ENCODE peak calls at places on chromosome 11, in ten cellular contexts. F is colonic mucosa, W is prostate gland, S is AG04450, U is endodermal cell, J is body of pancreas, M is PC-9, B is fibroblast of lung, Z is brain microvascular endothelial cell, A is lower lobe of right lung. C is an unnamed sample.

GRCh38 chr11:18277560-18278271 is 11.7 kb downstream of the SAA1 start:
- DNase-seq in F (no peak), W (no peak), S (no peak), U (no peak), J (peak; percentile 54), M (no peak), B (no peak), Z (no peak), A (no peak), C (no peak)

GRCh38 chr11:19956228-19956627 is 204.0 kb downstream of the DBX1 start:
- DNase-seq in F (no peak), W (no peak), S (no peak), U (no peak), J (peak; percentile 70), M (no peak), B (peak; percentile 41), Z (no peak), A (no peak), C (no peak)

GRCh38 chr11:96218013-96218412 is 125.0 kb downstream of the MAML2 start:
- DNase-seq in F (no peak), W (no peak), S (no peak), U (no peak), J (no peak), M (no peak), B (peak; percentile 73), Z (no peak), A (no peak), C (no peak)

GRCh38 chr11:1073261-1073724 is 1.4 kb upstream of the MUC2 start:
- DNase-seq in F (peak; percentile 86), W (peak; percentile 79), S (no peak), U (no peak), J (peak; percentile 87), M (peak; percentile 65), B (peak; percentile 53), Z (peak; percentile 17), A (peak; percentile 75), C (no peak)

GRCh38 chr11:77140231-77140959 is 12.3 kb downstream of the MYO7A start:
- DNase-seq in F (no peak), W (no peak), S (no peak), U (peak; percentile 87), J (peak; percentile 55), M (no peak), B (peak; percentile 38), Z (no peak), A (peak; percentile 37), C (no peak)

GRCh38 chr11:19711911-19712280 is 741 bp upstream of the NAV2 start:
- DNase-seq in F (peak; percentile 45), W (peak; percentile 45), S (no peak), U (peak; percentile 81), J (no peak), M (no peak), B (no peak), Z (no peak), A (peak; percentile 58), C (no peak)

GRCh38 chr11:44950036-44950624 is 553 bp downstream of the TP53I11 start:
- DNase-seq in F (peak; percentile 64), W (peak; percentile 39), S (no peak), U (peak; percentile 85), J (no peak), M (no peak), B (no peak), Z (no peak), A (peak; percentile 65), C (no peak)

GRCh38 chr11:1472180-1473005 is 14.2 kb downstream of the MOB2 start:
- DNase-seq in F (no peak), W (no peak), S (no peak), U (no peak), J (no peak), M (no peak), B (no peak), Z (no peak), A (peak; percentile 28), C (no peak)

GRCh38 chr11:95680169-95680929 is 109.2 kb downstream of the FAM76B start:
- DNase-seq in F (no peak), W (peak; percentile 19), S (peak; percentile 70), U (no peak), J (no peak), M (no peak), B (peak; percentile 91), Z (peak; percentile 61), A (no peak), C (peak; percentile 12)

DNA sequence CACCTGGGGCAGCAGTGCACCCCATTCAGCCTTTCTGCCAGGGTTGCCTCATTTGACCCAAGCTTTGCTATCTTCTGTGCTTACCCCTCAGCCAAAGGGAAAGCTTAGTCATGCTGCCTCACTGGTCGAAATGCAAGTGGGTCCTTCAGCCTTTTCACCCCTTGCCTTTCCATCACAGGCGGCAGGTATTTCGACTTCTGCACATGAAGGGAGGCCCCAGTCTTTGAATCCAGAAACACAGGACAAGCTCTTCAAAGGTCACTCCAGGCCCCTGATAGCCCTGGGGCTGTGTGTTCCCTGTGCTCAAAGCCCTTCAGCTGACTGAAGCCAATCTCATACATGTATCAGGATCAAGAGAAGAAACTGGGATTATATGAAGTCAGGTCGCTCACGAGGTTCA is 129.7 kb downstream of the SNX19 start:
- DNase-seq in F (no peak), W (no peak), S (no peak), U (no peak), J (no peak), M (no peak), B (no peak), Z (no peak), A (no peak), C (no peak)
- H3K4me3 ChIP-seq in F (no peak overlapping the region), W (no peak overlapping the region), S (no peak overlapping the region), U (no peak overlapping the region), J (no peak overlapping the region), M (no peak overlapping the region), B (no peak overlapping the region), Z (no peak overlapping the region), A (no peak overlapping the region), C (no peak overlapping the region)

GRCh38 chr11:70399681-70400112 is 1.4 kb downstream of the CTTN start:
- DNase-seq in F (peak; percentile 79), W (peak; percentile 51), S (peak; percentile 86), U (peak; percentile 77), J (peak; percentile 89), M (peak; percentile 95), B (peak; percentile 94), Z (peak; percentile 96), A (peak; percentile 78), C (peak; percentile 91)
- TF ChIP-seq CTCF in F (no peak), W (no peak), S (no peak), U (no peak), J (no peak), M (no peak), B (no peak), Z (no peak), A (no peak), C (no peak)

GRCh38 chr11:43879789-43880639 is 617 bp upstream of the ALKBH3 start:
- DNase-seq in F (peak; percentile 19), W (no peak), S (no peak), U (no peak), J (no peak), M (no peak), B (no peak), Z (no peak), A (no peak), C (no peak)

GRCh38 chr11:43880640-43881159 is at the start of gene ALKBH3:
- DNase-seq in F (peak; percentile 88), W (peak; percentile 86), S (peak; percentile 81), U (peak; percentile 97), J (peak; percentile 97), M (peak; percentile 85), B (peak; percentile 96), Z (peak; percentile 90), A (peak; percentile 95), C (peak; percentile 59)

GRCh38 chr11:43870981-43871550 is 9.6 kb upstream of the ALKBH3 start:
- DNase-seq in F (no peak), W (no peak), S (no peak), U (no peak), J (no peak), M (no peak), B (no peak), Z (no peak), A (no peak), C (no peak)

GRCh38 chr11:43868852-43869567 is 11.6 kb upstream of the ALKBH3 start:
- DNase-seq in F (no peak), W (peak; percentile 18), S (no peak), U (no peak), J (no peak), M (no peak), B (peak; percentile 67), Z (peak; percentile 79), A (no peak), C (peak; percentile 70)

GRCh38 chr11:43874738-43875137 is 5.9 kb upstream of the ALKBH3 start:
- DNase-seq in F (no peak), W (no peak), S (no peak), U (no peak), J (no peak), M (no peak), B (no peak), Z (no peak), A (no peak), C (no peak)
- H3K27me3 ChIP-seq in F (peaks cover 3% of the 10 kb centered on the region), W (no peaks in the 10 kb centered on the region), S (peaks cover 27% of the 10 kb centered on the region), U (peaks cover 96% of the 10 kb centered on the region), J (no peaks in the 10 kb centered on the region), M (peaks cover 80% of the 10 kb centered on the region), B (peaks cover 6% of the 10 kb centered on the region), Z (peaks cover 10% of the 10 kb centered on the region), A (peaks cover 55% of the 10 kb centered on the region), C (peaks cover 6% of the 10 kb centered on the region)

GRCh38 chr11:69071086-69071800 is 22.5 kb downstream of the TPCN2 start:
- DNase-seq in F (no peak), W (no peak), S (no peak), U (no peak), J (no peak), M (no peak), B (no peak), Z (no peak), A (no peak), C (no peak)
- H3K4me3 ChIP-seq in F (no peak overlapping the region), W (no peak overlapping the region), S (no peak overlapping the region), U (no peak overlapping the region), J (no peak overlapping the region), M (no peak overlapping the region), B (no peak overlapping the region), Z (no peak overlapping the region), A (no peak overlapping the region), C (no peak overlapping the region)